ENCODE peak calls at places on chromosomes 11 and 22, in seven cellular contexts. F, Y, X, B, C, J and Q are unnamed samples. For H3K4me1, the result is how much of the 10 kb centered on the place peaks cover.

GRCh38 chr11:64384981-64385952 is 26.3 kb downstream of the RPS6KA4 start:
- DNase-seq in C (no peak), B (no peak), Y (no peak), J (no peak), X (no peak), F (no peak), Q (no peak)

GRCh38 chr11:19756675-19757475 is 44.2 kb downstream of the NAV2 start:
- DNase-seq in F (no peak), C (no peak), B (no peak), J (no peak), Y (no peak), X (no peak), Q (no peak)

GRCh38 chr11:67269401-67270255 is 3.4 kb downstream of the GRK2 start:
- DNase-seq in J (no peak), B (peak), F (peak), X (no peak), C (no peak), Y (peak), Q (no peak)

GRCh38 chr11:20131744-20132666 is 28.3 kb downstream of the DBX1 start:
- DNase-seq in B (peak), Y (peak), F (peak), X (peak), J (no peak), C (peak), Q (no peak)

GRCh38 chr11:102230186-102230585 is 87.1 kb upstream of the BIRC3 start:
- DNase-seq in F (no peak), B (no peak), X (no peak), J (no peak), C (no peak), Y (no peak), Q (no peak)

GRCh38 chr22:38505595-38506117 is 455 bp downstream of the DDX17 start:
- DNase-seq in F (peak), C (peak), Y (peak), X (peak), J (no peak), B (peak), Q (no peak)

GRCh38 chr11:97832451-97832850 is 1188.3 kb upstream of the CNTN5 start:
- DNase-seq in C (no peak), Y (no peak), B (no peak), X (no peak), F (no peak), J (no peak), Q (no peak)

GRCh38 chr22:37744589-37744988 is 47.7 kb downstream of the TRIOBP start:
- DNase-seq in C (no peak), J (no peak), F (no peak), X (no peak), Y (no peak), B (no peak), Q (no peak)

GRCh38 chr11:66934971-66935779 is 23.0 kb downstream of the PC start:
- DNase-seq in J (no peak), X (no peak), F (no peak), B (no peak), Y (no peak), C (no peak), Q (no peak)

GRCh38 chr11:16318320-16318719 is 38.0 kb downstream of the SOX6 start:
- DNase-seq in X (no peak), F (no peak), J (no peak), B (no peak), C (no peak), Y (no peak), Q (no peak)

GRCh38 chr22:42752912-42753311 is 32.2 kb upstream of the A4GALT start:
- DNase-seq in B (no peak), Y (no peak), F (no peak), X (no peak), J (no peak), C (no peak), Q (no peak)

GRCh38 chr22:20247010-20247505 is 21.1 kb downstream of the RTN4R start:
- DNase-seq in X (no peak), F (peak), B (no peak), C (no peak), Y (no peak), J (no peak), Q (no peak)

GRCh38 chr11:1633864-1634263 is 4.3 kb downstream of the KRTAP5-5 start:
- DNase-seq in X (no peak), Y (no peak), C (no peak), B (no peak), J (no peak), F (no peak), Q (no peak)

GRCh38 chr22:46972901-46973831 is 210.7 kb downstream of the TBC1D22A start:
- DNase-seq in X (no peak), B (no peak), C (no peak), J (no peak), Y (no peak), F (no peak), Q (no peak)

GRCh38 chr22:43743131-43743530 is 69.0 kb downstream of the EFCAB6 start:
- DNase-seq in F (no peak), J (no peak), Y (no peak), C (no peak), B (no peak), X (no peak), Q (no peak)

GRCh38 chr22:38228873-38229740 is 27.3 kb downstream of the MAFF start:
- DNase-seq in J (no peak), X (peak), C (no peak), B (peak), Y (peak), F (no peak), Q (no peak)

GRCh38 chr11:16737860-16738197 is 618 bp upstream of the C11orf58 start:
- DNase-seq in J (no peak), B (no peak), Y (no peak), C (no peak), F (no peak), X (peak), Q (no peak)

GRCh38 chr11:6988506-6988905 is 31.6 kb downstream of the ZNF214 start:
- DNase-seq in F (no peak), X (no peak), Y (no peak), C (no peak), B (no peak), J (no peak), Q (no peak)

GRCh38 chr22:43014062-43014875 is 680 bp downstream of the PACSIN2 start:
- DNase-seq in Y (peak), X (no peak), B (peak), F (no peak), J (no peak), C (peak), Q (peak)

GRCh38 chr11:130423541-130424155 is 4.8 kb downstream of the ADAMTS8 start:
- DNase-seq in X (no peak), C (no peak), Y (no peak), F (no peak), J (no peak), B (no peak), Q (no peak)

GRCh38 chr22:44901301-44901700 is 108.5 kb downstream of the PHF21B start:
- DNase-seq in J (no peak), Y (no peak), F (no peak), C (no peak), X (no peak), B (no peak), Q (peak)

GRCh38 chr11:122709042-122709760 is 53.7 kb downstream of the UBASH3B start:
- DNase-seq in J (no peak), C (no peak), B (no peak), Y (no peak), F (no peak), X (no peak), Q (no peak)

GRCh38 chr22:30290679-30291333 is 1.5 kb upstream of the CASTOR1 start:
- DNase-seq in X (no peak), B (peak), C (peak), J (no peak), F (peak), Y (peak), Q (no peak)

GRCh38 chr22:19579880-19580279 is 55.7 kb upstream of the CLDN5 start:
- DNase-seq in F (no peak), J (no peak), C (no peak), Y (no peak), X (no peak), B (no peak), Q (no peak)

GRCh38 chr11:19766206-19766605 is 53.6 kb downstream of the NAV2 start:
- DNase-seq in Y (no peak), X (no peak), F (no peak), B (no peak), C (no peak), J (no peak), Q (no peak)

GRCh38 chr11:86174101-86175046 is 70.2 kb upstream of the EED start:
- DNase-seq in C (peak), B (peak), Y (no peak), X (no peak), J (peak), F (peak), Q (no peak)

GRCh38 chr11:86704710-86705109 is 32.3 kb upstream of the ME3 start:
- DNase-seq in J (no peak), X (no peak), F (no peak), B (no peak), Y (no peak), C (no peak), Q (no peak)

GRCh38 chr11:134440851-134441645 is 29.0 kb upstream of the B3GAT1 start:
- DNase-seq in B (no peak), F (no peak), C (no peak), J (no peak), X (no peak), Y (no peak), Q (no peak)

GRCh38 chr22:50696251-50696798 is 23.7 kb downstream of the SHANK3 start:
- DNase-seq in J (no peak), C (no peak), B (no peak), Y (no peak), F (no peak), X (no peak), Q (no peak)

GRCh38 chr11:77374611-77375031 is 73.1 kb upstream of the GDPD4 start:
- DNase-seq in X (no peak), F (no peak), J (no peak), C (no peak), Y (no peak), B (no peak), Q (no peak)

GRCh38 chr22:40904101-40904500 is 42.2 kb upstream of the DNAJB7 start:
- DNase-seq in Y (no peak), J (no peak), F (no peak), X (no peak), B (no peak), C (no peak), Q (no peak)

GRCh38 chr11:115244758-115245157 is 259.5 kb downstream of the CADM1 start:
- DNase-seq in C (no peak), J (no peak), B (no peak), X (no peak), Y (no peak), F (no peak), Q (no peak)

GRCh38 chr11:14117632-14118031 is 155.1 kb downstream of the SPON1 start:
- DNase-seq in B (no peak), X (no peak), F (no peak), C (no peak), Y (no peak), J (no peak), Q (no peak)

GRCh38 chr11:38867338-38867737 is 2269.3 kb upstream of the RAG2 start:
- DNase-seq in F (no peak), B (no peak), C (no peak), J (no peak), Y (no peak), X (no peak), Q (no peak)

GRCh38 chr22:27391092-27391770 is 410.3 kb downstream of the MN1 start:
- DNase-seq in B (no peak), C (no peak), X (no peak), J (no peak), Y (no peak), F (no peak), Q (no peak)

GRCh38 chr22:43491177-43491576 is 79.4 kb downstream of the MPPED1 start:
- DNase-seq in X (no peak), F (no peak), B (no peak), J (no peak), C (no peak), Y (no peak), Q (no peak)

GRCh38 chr11:111637885-111638284 is 35.6 kb downstream of the SIK2 start:
- DNase-seq in C (no peak), X (no peak), F (no peak), J (no peak), Y (no peak), B (no peak), Q (no peak)

GRCh38 chr22:39999144-39999757 is 4.5 kb downstream of the FAM83F start:
- DNase-seq in Y (peak), X (peak), J (no peak), F (no peak), C (no peak), B (no peak), Q (no peak)

DNA sequence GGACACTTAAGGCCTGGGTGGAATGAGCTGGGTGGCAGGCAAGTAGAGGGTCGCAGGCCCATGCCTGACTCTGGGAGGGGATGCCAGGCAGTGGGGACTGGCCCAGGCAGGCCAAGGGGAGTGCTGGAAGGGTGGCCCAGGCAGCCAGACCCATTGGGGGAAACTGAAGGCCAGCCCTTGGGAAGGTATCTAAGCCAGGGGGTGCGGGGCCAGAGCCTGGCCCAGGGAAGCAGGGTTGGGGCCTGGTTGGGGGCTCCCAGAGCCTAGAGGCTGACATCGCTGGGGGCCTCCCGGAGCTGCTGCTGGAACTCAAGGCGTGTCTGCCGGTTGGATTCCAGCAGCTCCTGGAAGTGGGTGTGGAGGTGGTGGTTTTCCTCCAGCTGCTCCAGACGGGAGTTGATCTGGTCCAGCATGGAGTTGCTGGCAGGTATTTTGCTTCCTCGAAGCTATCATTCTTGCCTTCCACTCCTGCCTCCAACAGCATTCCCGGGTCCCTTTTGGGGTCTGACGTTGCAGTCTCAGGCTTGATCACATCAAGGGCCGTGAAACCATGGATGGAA is 35.3 kb upstream of the XBP1 start:
- DNase-seq in F (no peak), B (no peak), Y (no peak), J (no peak), C (no peak), X (no peak), Q (no peak)
- H3K4me1 ChIP-seq in F (under half), B (under half), Y (under half), J (under half), C (under half), X (under half), Q (under half)

GRCh38 chr11:11982461-11982860 is 26.0 kb downstream of the DKK3 start:
- DNase-seq in F (no peak), C (no peak), J (no peak), X (no peak), B (peak), Y (no peak), Q (no peak)

GRCh38 chr11:11980841-11981308 is 27.6 kb downstream of the DKK3 start:
- DNase-seq in B (peak), J (no peak), X (no peak), C (no peak), F (no peak), Y (no peak), Q (no peak)

GRCh38 chr11:11982975-11983374 is 25.5 kb downstream of the DKK3 start:
- DNase-seq in F (no peak), Y (no peak), X (no peak), C (no peak), B (no peak), J (no peak), Q (no peak)

GRCh38 chr11:11981364-11981763 is 27.1 kb downstream of the DKK3 start:
- DNase-seq in C (no peak), Y (no peak), X (no peak), J (no peak), F (no peak), B (peak), Q (no peak)

GRCh38 chr11:11981840-11982239 is 26.6 kb downstream of the DKK3 start:
- DNase-seq in B (no peak), Y (no peak), X (no peak), J (no peak), F (no peak), C (no peak), Q (no peak)
- H3K4me1 ChIP-seq in B (under half), Y (under half), X (half or more), J (under half), F (under half), C (under half), Q (under half)

GRCh38 chr11:69233761-69234136 is 60.2 kb upstream of the MYEOV start:
- DNase-seq in J (no peak), X (no peak), B (no peak), Y (peak), C (no peak), F (no peak), Q (no peak)
- H3K4me1 ChIP-seq in J (under half), X (under half), B (under half), Y (under half), C (under half), F (under half), Q (under half)

GRCh38 chr11:126725043-126725442 is 275.5 kb downstream of the KIRREL3 start:
- DNase-seq in X (no peak), J (no peak), B (no peak), F (no peak), Y (no peak), C (no peak), Q (no peak)
- H3K4me1 ChIP-seq in X (under half), J (under half), B (under half), F (under half), Y (under half), C (under half), Q (under half)

GRCh38 chr11:8234425-8234821 is 29.3 kb downstream of the LMO1 start:
- DNase-seq in F (no peak), C (no peak), B (no peak), J (no peak), Y (no peak), X (peak), Q (no peak)
- H3K4me1 ChIP-seq in F (under half), C (under half), B (under half), J (under half), Y (under half), X (under half), Q (under half)

GRCh38 chr22:23105919-23106853 is 35.6 kb downstream of the RSPH14 start:
- DNase-seq in B (peak), J (no peak), C (no peak), X (no peak), Y (no peak), F (no peak), Q (no peak)
- H3K4me1 ChIP-seq in B (under half), J (under half), C (under half), X (under half), Y (under half), F (under half), Q (under half)

GRCh38 chr11:119089319-119089718 is 4.6 kb downstream of the HMBS start:
- DNase-seq in F (no peak), X (no peak), B (no peak), Y (no peak), C (no peak), J (no peak), Q (no peak)

GRCh38 chr11:119085523-119085878 is 820 bp downstream of the HMBS start:
- DNase-seq in C (no peak), Y (peak), J (no peak), F (no peak), B (no peak), X (no peak), Q (no peak)

GRCh38 chr11:119091083-119091650 is 6.5 kb downstream of the HMBS start:
- DNase-seq in J (no peak), B (no peak), F (no peak), X (no peak), Y (no peak), C (no peak), Q (no peak)

GRCh38 chr11:119084663-119085522 is at the start of gene HMBS:
- DNase-seq in X (peak), B (peak), J (peak), C (peak), F (peak), Y (peak), Q (peak)

DNA sequence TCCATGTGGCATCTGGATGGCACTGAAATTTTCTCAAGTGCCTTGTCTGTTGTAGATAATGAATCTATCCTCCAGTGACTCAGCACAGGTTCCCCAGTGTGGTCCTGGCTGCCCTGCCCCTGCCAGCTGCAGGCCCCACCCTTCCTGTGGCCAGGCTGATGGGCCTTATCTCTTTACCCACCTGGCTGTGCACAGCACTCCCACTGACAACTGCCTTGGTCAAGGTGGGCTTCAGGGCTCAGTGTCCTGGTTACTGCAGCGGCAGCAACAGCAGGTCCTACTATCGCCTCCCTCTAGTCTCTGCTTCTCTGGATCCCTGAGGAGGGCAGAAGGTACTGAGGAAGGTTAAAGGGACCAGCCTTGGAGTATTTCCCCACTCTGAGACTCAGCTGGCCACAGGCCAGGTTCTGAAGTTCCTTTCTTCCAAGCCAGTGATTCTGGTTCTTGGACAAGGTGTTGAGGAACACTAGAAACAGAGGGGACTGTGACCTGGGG is 3.1 kb downstream of the HMBS start:
- DNase-seq in B (no peak), J (no peak), C (no peak), F (no peak), X (no peak), Y (no peak), Q (peak)
- H3K4me1 ChIP-seq in B (under half), J (under half), C (under half), F (under half), X (under half), Y (under half), Q (under half)

DNA sequence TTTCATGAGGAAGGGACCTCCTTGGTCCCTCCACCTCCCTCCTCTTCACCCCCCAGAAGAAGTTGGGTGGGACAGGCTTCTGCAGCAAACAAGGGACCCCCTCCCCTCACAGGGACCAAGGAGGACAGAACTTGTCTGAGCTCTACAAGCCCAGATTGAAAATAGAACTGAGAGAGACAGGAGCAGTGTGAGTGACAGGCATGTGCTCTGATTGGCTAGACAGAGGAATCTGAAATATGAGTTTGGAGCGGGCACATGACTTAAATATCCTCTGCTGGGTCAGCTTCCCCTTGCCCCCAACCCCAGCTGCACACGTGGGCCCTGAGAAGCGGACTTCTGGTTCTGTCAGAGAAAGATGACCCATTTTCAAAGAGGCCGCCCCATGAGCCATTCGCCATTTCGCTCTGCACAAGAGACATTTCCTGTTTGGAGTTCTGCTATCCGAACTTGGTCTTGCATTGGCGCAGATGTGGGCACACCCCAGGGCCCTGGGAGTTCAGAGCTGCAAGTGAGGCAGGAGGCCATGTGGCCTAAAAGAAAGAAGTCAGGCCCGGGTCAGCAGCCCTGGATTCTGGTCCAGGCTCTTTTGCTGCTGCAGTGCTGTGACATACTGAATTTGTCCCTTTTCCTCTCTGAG is 5.4 kb downstream of the TUBA8 start:
- DNase-seq in C (no peak), J (no peak), X (no peak), F (no peak), Y (no peak), B (no peak), Q (no peak)
- H3K4me1 ChIP-seq in C (under half), J (under half), X (under half), F (under half), Y (under half), B (under half), Q (under half)

GRCh38 chr11:44859528-44859925 is 91.2 kb downstream of the TP53I11 start:
- DNase-seq in J (no peak), B (no peak), Y (no peak), X (no peak), C (no peak), F (no peak), Q (no peak)

GRCh38 chr11:44860967-44861828 is 89.5 kb downstream of the TP53I11 start:
- DNase-seq in C (no peak), J (no peak), B (no peak), Y (no peak), X (no peak), F (no peak), Q (no peak)

GRCh38 chr11:44857490-44857889 is 93.2 kb downstream of the TP53I11 start:
- DNase-seq in J (no peak), C (no peak), B (no peak), F (no peak), Y (no peak), X (no peak), Q (no peak)

GRCh38 chr11:44860346-44860745 is 90.3 kb downstream of the TP53I11 start:
- DNase-seq in B (no peak), F (no peak), Y (no peak), C (no peak), X (no peak), J (no peak), Q (no peak)

GRCh38 chr11:44858796-44859527 is 91.7 kb downstream of the TP53I11 start:
- DNase-seq in J (no peak), F (no peak), B (no peak), C (no peak), X (no peak), Y (no peak), Q (no peak)
- H3K4me1 ChIP-seq in J (under half), F (under half), B (under half), C (under half), X (half or more), Y (under half), Q (under half)